ENCODE peak calls at places on chromosomes 3 and 15, in eight cellular contexts. R, K, Y, T, F, W, Q and N are unnamed samples.

GRCh38 chr3:184022323-184022722 is 4.6 kb upstream of the ABCC5 start:
- DNase-seq in R (no peak), K (no peak), Y (no peak), T (no peak), F (no peak), W (no peak), Q (no peak), N (peak)

GRCh38 chr3:38455639-38456430 is 2.1 kb downstream of the ACVR2B start:
- DNase-seq in R (no peak), K (peak), Y (no peak), T (no peak), F (no peak), W (no peak), Q (no peak), N (no peak)

GRCh38 chr3:74465652-74466415 is 148.6 kb downstream of the CNTN3 start:
- DNase-seq in R (no peak), K (peak), Y (no peak), T (no peak), F (no peak), W (no peak), Q (no peak), N (peak)

GRCh38 chr3:99747915-99748314 is 69.7 kb upstream of the CMSS1 start:
- DNase-seq in R (peak), K (no peak), Y (no peak), T (no peak), F (no peak), W (no peak), Q (no peak), N (peak)

GRCh38 chr3:115148142-115148790 is 1.2 kb upstream of the ZBTB20 start:
- DNase-seq in R (no peak), K (no peak), Y (no peak), T (no peak), F (no peak), W (no peak), Q (no peak), N (peak)

GRCh38 chr15:41334293-41335120 is 1.8 kb downstream of the NUSAP1 start:
- DNase-seq in R (no peak), K (no peak), Y (no peak), T (no peak), F (no peak), W (no peak), Q (no peak), N (no peak)

GRCh38 chr3:151171145-151171544 is 31.9 kb downstream of the GPR171 start:
- DNase-seq in R (no peak), K (no peak), Y (no peak), T (no peak), F (no peak), W (no peak), Q (no peak), N (no peak)

GRCh38 chr3:18425641-18426403 is 683 bp upstream of the SATB1 start:
- DNase-seq in R (no peak), K (no peak), Y (peak), T (peak), F (peak), W (no peak), Q (peak), N (no peak)

GRCh38 chr15:99706557-99707303 is 26.5 kb downstream of the LYSMD4 start:
- DNase-seq in R (no peak), K (no peak), Y (no peak), T (no peak), F (no peak), W (no peak), Q (no peak), N (no peak)

GRCh38 chr3:46184469-46184868 is 23.6 kb downstream of the CCR1 start:
- DNase-seq in R (peak), K (no peak), Y (no peak), T (no peak), F (no peak), W (no peak), Q (no peak), N (peak)

GRCh38 chr3:163347944-163348343 is 1730.4 kb downstream of the SI start:
- DNase-seq in R (no peak), K (no peak), Y (no peak), T (no peak), F (no peak), W (no peak), Q (no peak), N (no peak)

GRCh38 chr15:78044407-78045155 is 32.9 kb downstream of the TBC1D2B start:
- DNase-seq in R (no peak), K (no peak), Y (no peak), T (no peak), F (no peak), W (no peak), Q (no peak), N (peak)

GRCh38 chr15:97904196-97904572 is 56.3 kb upstream of the ARRDC4 start:
- DNase-seq in R (peak), K (peak), Y (peak), T (peak), F (peak), W (peak), Q (peak), N (peak)

GRCh38 chr3:119600732-119601131 is 3.0 kb downstream of the PLA1A start:
- DNase-seq in R (no peak), K (no peak), Y (no peak), T (no peak), F (peak), W (no peak), Q (no peak), N (no peak)

GRCh38 chr15:96948981-96949380 is 618.5 kb downstream of the NR2F2 start:
- DNase-seq in R (no peak), K (no peak), Y (no peak), T (no peak), F (no peak), W (no peak), Q (no peak), N (no peak)

GRCh38 chr3:172397716-172398405 is 50.4 kb downstream of the GHSR start:
- DNase-seq in R (no peak), K (no peak), Y (no peak), T (no peak), F (no peak), W (peak), Q (no peak), N (peak)

GRCh38 chr3:168086541-168087260 is 9.0 kb downstream of the GOLIM4 start:
- DNase-seq in R (no peak), K (no peak), Y (no peak), T (no peak), F (no peak), W (no peak), Q (no peak), N (no peak)

GRCh38 chr3:168090306-168091085 is 5.2 kb downstream of the GOLIM4 start:
- DNase-seq in R (no peak), K (no peak), Y (no peak), T (no peak), F (no peak), W (no peak), Q (no peak), N (peak)

GRCh38 chr3:168087539-168087938 is 8.2 kb downstream of the GOLIM4 start:
- DNase-seq in R (no peak), K (no peak), Y (no peak), T (no peak), F (no peak), W (no peak), Q (no peak), N (no peak)

GRCh38 chr3:168089179-168089771 is 6.4 kb downstream of the GOLIM4 start:
- DNase-seq in R (no peak), K (no peak), Y (no peak), T (no peak), F (no peak), W (no peak), Q (no peak), N (no peak)

GRCh38 chr3:168088106-168088722 is 7.5 kb downstream of the GOLIM4 start:
- DNase-seq in R (no peak), K (no peak), Y (no peak), T (no peak), F (peak), W (no peak), Q (no peak), N (peak)
- TF ChIP-seq CTCF in R (peak), K (no peak), Y (no peak), T (peak), F (peak), W (no peak), Q (peak), N (peak)

GRCh38 chr3:77038468-77038927 is 1.4 kb upstream of the ROBO2 start:
- DNase-seq in R (peak), K (peak), Y (peak), T (peak), F (peak), W (peak), Q (peak), N (peak)
- TF ChIP-seq CTCF in R (peak), K (peak), Y (peak), T (peak), F (peak), W (peak), Q (peak), N (peak)

DNA sequence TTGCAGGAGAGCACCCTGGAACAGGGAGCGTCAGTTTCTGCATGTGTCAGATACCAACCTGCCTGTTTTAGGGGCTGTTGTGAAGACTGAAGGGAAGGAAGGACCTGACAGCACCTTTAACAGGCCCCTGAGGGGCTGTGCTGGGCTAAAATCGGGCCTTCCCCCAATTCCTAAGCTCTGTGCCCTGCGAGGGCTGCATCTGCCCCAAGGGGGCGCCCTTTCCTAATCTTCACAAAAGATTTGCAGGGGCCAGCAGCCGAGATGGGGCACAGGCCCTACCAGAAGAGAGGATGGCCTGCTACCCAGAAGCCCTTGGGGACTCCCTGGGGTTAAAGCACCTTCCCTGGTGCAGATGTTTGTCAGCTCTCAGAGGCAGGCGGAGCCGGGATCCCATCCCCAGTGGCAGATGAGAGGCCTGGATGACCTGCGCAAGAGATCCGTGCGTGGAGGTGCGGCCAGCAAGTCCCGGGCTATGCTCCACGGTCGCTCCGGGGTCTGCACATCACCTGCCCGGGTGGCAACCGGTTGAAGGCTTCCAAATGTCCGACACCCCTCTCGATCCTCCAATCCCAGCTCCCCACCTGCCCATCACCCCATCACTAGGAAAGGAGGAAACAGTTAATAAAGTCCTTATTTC is 53.6 kb downstream of the RHCG start:
- DNase-seq in R (no peak), K (no peak), Y (peak), T (no peak), F (peak), W (no peak), Q (peak), N (peak)
- TF ChIP-seq CTCF in R (peak), K (no peak), Y (peak), T (peak), F (peak), W (peak), Q (peak), N (peak)

GRCh38 chr15:83067638-83067962 is 548 bp upstream of the BTBD1 start:
- DNase-seq in R (no peak), K (no peak), Y (no peak), T (no peak), F (no peak), W (no peak), Q (no peak), N (no peak)
- TF ChIP-seq CTCF in R (no peak), K (no peak), Y (no peak), T (no peak), F (no peak), W (no peak), Q (no peak), N (no peak)

GRCh38 chr15:100987143-100987542 is 68.0 kb downstream of the LRRK1 start:
- DNase-seq in R (no peak), K (no peak), Y (no peak), T (no peak), F (no peak), W (no peak), Q (no peak), N (no peak)
- TF ChIP-seq CTCF in R (no peak), K (no peak), Y (no peak), T (no peak), F (no peak), W (no peak), Q (no peak), N (no peak)

GRCh38 chr3:52240059-52240885 is 1.3 kb upstream of the TWF2 start:
- DNase-seq in R (peak), K (peak), Y (no peak), T (no peak), F (peak), W (peak), Q (no peak), N (peak)

GRCh38 chr3:52237659-52238172 is 1.2 kb downstream of the TWF2 start:
- DNase-seq in R (peak), K (peak), Y (peak), T (no peak), F (peak), W (no peak), Q (no peak), N (peak)

GRCh38 chr3:52238193-52238760 is 681 bp downstream of the TWF2 start:
- DNase-seq in R (no peak), K (no peak), Y (no peak), T (no peak), F (no peak), W (no peak), Q (no peak), N (no peak)

GRCh38 chr3:52240886-52241244 is 1.9 kb upstream of the TWF2 start:
- DNase-seq in R (no peak), K (no peak), Y (no peak), T (no peak), F (no peak), W (no peak), Q (no peak), N (no peak)

GRCh38 chr3:52238761-52239701 is at the start of gene TWF2:
- DNase-seq in R (no peak), K (peak), Y (peak), T (peak), F (peak), W (no peak), Q (peak), N (peak)
- TF ChIP-seq CTCF in R (peak), K (peak), Y (peak), T (peak), F (peak), W (peak), Q (peak), N (peak)

GRCh38 chr3:15331606-15332404 is 581 bp downstream of the SH3BP5 start:
- DNase-seq in R (no peak), K (peak), Y (peak), T (peak), F (peak), W (no peak), Q (no peak), N (no peak)
- TF ChIP-seq CTCF in R (no peak), K (no peak), Y (no peak), T (no peak), F (no peak), W (no peak), Q (no peak), N (peak)

DNA sequence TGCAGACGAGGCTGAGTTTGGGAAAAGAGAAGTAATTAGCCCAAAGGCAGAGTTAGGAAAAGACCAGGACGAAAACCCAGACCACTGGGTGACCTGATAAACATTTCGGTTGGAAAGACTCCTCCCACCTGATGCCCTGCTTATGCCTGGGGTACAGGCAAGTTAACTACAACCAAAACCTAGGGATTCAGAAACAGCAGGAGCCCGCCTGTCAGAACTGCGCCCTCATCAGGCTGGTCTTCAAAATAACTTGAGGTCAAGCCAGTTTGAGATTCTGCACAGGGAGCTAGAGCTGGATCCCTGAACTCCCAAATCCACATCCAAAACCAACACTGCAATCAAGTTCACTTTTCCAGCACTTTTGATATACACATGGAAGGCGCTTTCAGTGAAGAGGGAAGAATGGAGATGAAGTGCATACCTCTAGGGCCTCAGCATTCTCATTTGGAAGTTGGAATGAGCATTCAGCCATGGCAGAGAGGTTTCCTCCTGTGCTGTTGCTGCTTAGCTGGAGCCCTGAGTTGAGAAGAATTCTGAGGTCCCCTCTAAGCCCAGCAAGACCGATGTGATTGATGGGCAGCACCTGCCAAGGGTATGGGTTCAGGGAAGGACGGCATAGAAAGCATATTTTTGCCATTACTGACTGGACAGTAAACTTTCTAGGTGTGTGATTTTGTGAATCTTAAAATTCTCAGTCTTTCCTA is 11.6 kb downstream of the TSEN2 start:
- DNase-seq in R (no peak), K (no peak), Y (no peak), T (no peak), F (peak), W (no peak), Q (no peak), N (no peak)
- TF ChIP-seq CTCF in R (peak), K (no peak), Y (no peak), T (no peak), F (peak), W (no peak), Q (peak), N (no peak)